ENCODE peak calls at places on chromosomes 6 and 20, in seven cellular contexts. J, G, D, U, L, F and O are unnamed samples.

GRCh38 chr6:67914419-67914818 is 720.7 kb upstream of the ADGRB3 start:
- DNase-seq in J (no peak), G (no peak), D (no peak), U (no peak), L (no peak), F (no peak), O (no peak)

GRCh38 chr20:43448748-43449535 is 8.8 kb upstream of the SRSF6 start:
- DNase-seq in J (no peak), G (no peak), D (peak; percentile 79), U (peak; percentile 72), L (peak; percentile 33), F (peak; percentile 30), O (no peak)

GRCh38 chr6:146543940-146544661 is 468 bp downstream of the RAB32 start:
- DNase-seq in J (peak; percentile 39), G (no peak), D (peak; percentile 89), U (peak; percentile 15), L (peak; percentile 38), F (peak; percentile 67), O (no peak)

GRCh38 chr6:47862731-47863130 is 80.9 kb downstream of the OPN5 start:
- DNase-seq in J (no peak), G (no peak), D (no peak), U (no peak), L (no peak), F (no peak), O (no peak)

GRCh38 chr6:21281366-21281765 is 312.2 kb upstream of the SOX4 start:
- DNase-seq in J (no peak), G (no peak), D (no peak), U (no peak), L (no peak), F (no peak), O (no peak)

GRCh38 chr20:41510847-41511453 is 107.2 kb downstream of the CHD6 start:
- DNase-seq in J (no peak), G (no peak), D (no peak), U (no peak), L (no peak), F (no peak), O (no peak)

GRCh38 chr6:46502486-46503119 is 11.4 kb upstream of the RCAN2 start:
- DNase-seq in J (no peak), G (no peak), D (no peak), U (no peak), L (no peak), F (peak; percentile 8), O (no peak)

GRCh38 chr6:113744886-113745285 is 112.3 kb upstream of the MARCKS start:
- DNase-seq in J (no peak), G (no peak), D (no peak), U (no peak), L (no peak), F (no peak), O (no peak)

GRCh38 chr6:126803769-126804168 is 314.7 kb upstream of the RSPO3 start:
- DNase-seq in J (no peak), G (no peak), D (no peak), U (no peak), L (no peak), F (no peak), O (no peak)

GRCh38 chr6:126792340-126792739 is 326.1 kb upstream of the RSPO3 start:
- DNase-seq in J (no peak), G (no peak), D (no peak), U (no peak), L (no peak), F (no peak), O (no peak)

DNA sequence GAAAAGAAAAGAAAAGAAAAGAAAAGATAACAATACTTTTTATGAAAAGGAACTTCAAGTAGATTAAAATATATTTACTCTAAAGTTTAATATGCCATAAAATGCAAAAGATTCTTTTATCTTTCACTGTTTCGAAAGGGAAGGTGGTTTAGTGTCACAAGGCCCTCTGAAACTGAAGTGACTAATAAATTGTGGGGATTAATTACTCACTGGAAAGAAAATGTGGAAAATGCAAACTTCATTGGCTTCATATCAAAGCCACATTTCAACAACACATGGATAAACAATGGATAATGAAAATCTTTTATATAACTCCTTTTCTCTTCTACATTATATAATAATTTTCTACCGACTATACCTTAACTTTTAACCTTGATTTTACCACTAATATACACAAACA is 320.5 kb upstream of the RSPO3 start:
- DNase-seq in J (no peak), G (no peak), D (no peak), U (no peak), L (no peak), F (no peak), O (no peak)
- TF ChIP-seq POLR2A in J (no peak), G (no peak), D (no peak), U (no peak), L (no peak), F (no peak), O (no peak)

GRCh38 chr20:48826883-48827771 is 672 bp downstream of the PREX1 start:
- DNase-seq in J (no peak), G (peak; percentile 93), D (no peak), U (no peak), L (no peak), F (peak; percentile 19), O (no peak)
- TF ChIP-seq POLR2A in J (no peak), G (no peak), D (no peak), U (no peak), L (no peak), F (no peak), O (no peak)

DNA sequence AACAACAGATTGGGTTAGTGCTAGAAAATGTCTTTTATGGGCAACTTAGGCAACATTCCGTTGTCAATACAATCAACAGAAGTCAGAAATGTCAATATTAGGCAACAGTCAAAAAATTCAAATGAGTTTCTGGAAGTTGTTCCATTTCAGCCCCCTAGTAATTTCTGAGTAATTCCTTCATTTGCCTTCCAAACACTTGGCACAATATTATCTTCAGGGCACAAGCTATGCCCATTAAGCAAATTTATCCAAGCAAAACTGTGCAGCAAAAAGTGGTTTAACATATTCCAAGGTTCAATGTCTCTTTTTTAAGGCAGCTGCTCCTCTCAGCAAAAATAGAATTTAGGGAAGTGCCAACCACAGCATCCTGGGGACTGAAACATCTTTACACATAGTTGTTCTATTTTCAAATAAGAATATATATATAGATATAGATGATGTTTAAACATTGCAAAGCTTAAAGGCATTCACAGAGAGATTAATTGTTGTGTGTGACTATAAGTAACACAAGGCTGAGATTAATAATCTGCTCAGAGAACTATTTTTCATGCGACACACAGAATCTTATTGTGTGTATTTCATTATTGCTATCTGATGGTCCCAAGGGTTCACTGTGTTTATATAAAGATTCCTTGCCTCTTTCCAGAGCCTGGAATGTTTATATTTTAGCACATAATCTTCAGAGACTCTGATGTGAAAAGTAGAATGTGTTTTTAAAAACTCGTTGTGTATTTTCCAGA is 75.2 kb upstream of the ADTRP start:
- DNase-seq in J (no peak), G (no peak), D (no peak), U (no peak), L (peak; percentile 42), F (no peak), O (no peak)
- TF ChIP-seq POLR2A in J (no peak), G (no peak), D (no peak), U (no peak), L (no peak), F (no peak), O (no peak)

GRCh38 chr20:37230200-37230599 is 31.4 kb downstream of the GHRH start:
- DNase-seq in J (no peak), G (no peak), D (peak; percentile 36), U (no peak), L (no peak), F (no peak), O (no peak)

GRCh38 chr20:37228111-37228510 is 33.5 kb downstream of the GHRH start:
- DNase-seq in J (no peak), G (no peak), D (peak; percentile 45), U (no peak), L (no peak), F (no peak), O (no peak)

GRCh38 chr20:37226889-37227288 is 34.7 kb downstream of the GHRH start:
- DNase-seq in J (peak; percentile 73), G (no peak), D (no peak), U (no peak), L (peak; percentile 21), F (peak; percentile 33), O (no peak)

GRCh38 chr20:37228656-37229055 is 33.0 kb downstream of the GHRH start:
- DNase-seq in J (no peak), G (no peak), D (peak; percentile 28), U (no peak), L (no peak), F (no peak), O (no peak)

DNA sequence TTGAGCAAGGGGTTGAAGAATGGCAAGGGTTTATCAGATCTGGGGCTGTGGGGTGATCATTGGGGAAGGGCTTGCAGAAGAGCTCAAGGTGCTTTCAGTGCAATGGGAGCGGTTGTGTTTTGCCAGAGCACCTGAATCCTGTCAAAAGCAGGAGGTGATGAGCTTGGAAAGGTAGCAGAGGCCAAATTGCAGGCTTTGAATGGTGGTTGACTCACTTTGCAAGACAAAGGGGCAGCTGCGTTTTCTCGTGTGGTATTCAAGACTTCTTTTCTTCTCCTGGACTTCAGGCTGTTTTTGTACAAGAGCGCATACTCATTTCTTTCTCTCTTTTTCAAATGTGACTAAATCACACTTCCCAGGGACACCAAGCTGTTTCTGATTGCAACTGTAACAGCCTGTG is 32.3 kb downstream of the GHRH start:
- DNase-seq in J (no peak), G (no peak), D (peak; percentile 21), U (no peak), L (no peak), F (no peak), O (no peak)
- TF ChIP-seq POLR2A in J (no peak), G (no peak), D (no peak), U (no peak), L (no peak), F (no peak), O (no peak)

GRCh38 chr20:34215711-34216381 is 25.4 kb upstream of the ASIP start:
- DNase-seq in J (peak; percentile 80), G (peak; percentile 89), D (peak; percentile 93), U (peak; percentile 54), L (peak; percentile 67), F (peak; percentile 78), O (no peak)
- TF ChIP-seq POLR2A in J (no peak), G (no peak), D (no peak), U (no peak), L (no peak), F (no peak), O (no peak)